ENCODE peak calls at places on chromosomes 6 and 20, in four cellular contexts. V is AG10803, H is lower lobe of right lung, O is GM10248. U is an unnamed sample.

GRCh38 chr6:125584468-125584939 is 164.9 kb upstream of the HEY2 start:
- DNase-seq in V (no peak), H (no peak), O (no peak), U (no peak)

GRCh38 chr6:39464067-39464466 is 141.6 kb upstream of the KCNK16 start:
- DNase-seq in V (peak), H (no peak), O (no peak), U (no peak)

GRCh38 chr20:25251558-25251957 is 3.7 kb downstream of the PYGB start:
- DNase-seq in V (no peak), H (no peak), O (no peak), U (no peak)

GRCh38 chr20:64041040-64041780 is 5.2 kb downstream of the C20orf204 start:
- DNase-seq in V (peak), H (no peak), O (no peak), U (no peak)

GRCh38 chr6:130513770-130514169 is 148.0 kb downstream of the TMEM200A start:
- DNase-seq in V (peak), H (no peak), O (no peak), U (peak)

GRCh38 chr20:56731496-56731895 is 102.4 kb downstream of the TFAP2C start:
- DNase-seq in V (no peak), H (no peak), O (no peak), U (no peak)

GRCh38 chr20:33465536-33466302 is 22.2 kb upstream of the SNTA1 start:
- DNase-seq in V (no peak), H (no peak), O (no peak), U (no peak)

GRCh38 chr6:24827162-24827561 is 28.4 kb upstream of the ARMH2 start:
- DNase-seq in V (no peak), H (no peak), O (no peak), U (no peak)

GRCh38 chr6:135087803-135088202 is 33.2 kb upstream of the HBS1L start:
- DNase-seq in V (no peak), H (no peak), O (no peak), U (no peak)

GRCh38 chr6:15039136-15039535 is 206.7 kb upstream of the JARID2 start:
- DNase-seq in V (no peak), H (no peak), O (no peak), U (no peak)

GRCh38 chr6:73003302-73003701 is 222.0 kb downstream of the KHDC1L start:
- DNase-seq in V (no peak), H (no peak), O (no peak), U (no peak)

GRCh38 chr6:118509009-118509617 is 39.0 kb upstream of the PLN start:
- DNase-seq in V (peak), H (no peak), O (no peak), U (peak)

GRCh38 chr20:58833921-58834320 is 16.8 kb downstream of the GNAS-AS1 start:
- DNase-seq in V (no peak), H (no peak), O (no peak), U (no peak)

GRCh38 chr6:148064406-148065134 is 278.1 kb upstream of the SASH1 start:
- DNase-seq in V (peak), H (no peak), O (no peak), U (no peak)

GRCh38 chr6:23246901-23247300 is 677.5 kb downstream of the HDGFL1 start:
- DNase-seq in V (no peak), H (no peak), O (no peak), U (no peak)

GRCh38 chr6:3031857-3032256 is 32.2 kb downstream of the NQO2 start:
- DNase-seq in V (no peak), H (no peak), O (no peak), U (no peak)

GRCh38 chr6:33705268-33705885 is 6.1 kb downstream of the UQCC2 start:
- DNase-seq in V (peak), H (peak), O (no peak), U (no peak)

GRCh38 chr20:53623454-53624206 is 30.0 kb upstream of the ZNF217 start:
- DNase-seq in V (peak), H (no peak), O (no peak), U (no peak)

GRCh38 chr20:46915580-46916243 is 21.1 kb downstream of the EYA2 start:
- DNase-seq in V (no peak), H (no peak), O (no peak), U (no peak)

GRCh38 chr6:168440520-168441433 is at the start of gene SMOC2:
- DNase-seq in V (no peak), H (no peak), O (no peak), U (no peak)

GRCh38 chr20:25553819-25554296 is 31.5 kb downstream of the NINL start:
- DNase-seq in V (peak), H (no peak), O (no peak), U (no peak)

GRCh38 chr6:148997863-148998262 is 251.0 kb downstream of the UST start:
- DNase-seq in V (peak), H (no peak), O (no peak), U (no peak)

GRCh38 chr6:53269827-53270226 is 78.9 kb downstream of the ELOVL5 start:
- DNase-seq in V (no peak), H (no peak), O (no peak), U (no peak)

GRCh38 chr6:69915346-69915745 is 49.0 kb downstream of the COL19A1 start:
- DNase-seq in V (no peak), H (no peak), O (no peak), U (no peak)

GRCh38 chr20:24100370-24101011 is 111.9 kb upstream of the GGTLC1 start:
- DNase-seq in V (peak), H (peak), O (no peak), U (peak)

GRCh38 chr20:24106155-24106800 is 117.7 kb upstream of the GGTLC1 start:
- DNase-seq in V (no peak), H (no peak), O (no peak), U (no peak)

GRCh38 chr20:24098886-24099285 is 110.3 kb upstream of the GGTLC1 start:
- DNase-seq in V (peak), H (no peak), O (no peak), U (no peak)

GRCh38 chr20:24102749-24103148 is 114.2 kb upstream of the GGTLC1 start:
- DNase-seq in V (no peak), H (no peak), O (no peak), U (no peak)

DNA sequence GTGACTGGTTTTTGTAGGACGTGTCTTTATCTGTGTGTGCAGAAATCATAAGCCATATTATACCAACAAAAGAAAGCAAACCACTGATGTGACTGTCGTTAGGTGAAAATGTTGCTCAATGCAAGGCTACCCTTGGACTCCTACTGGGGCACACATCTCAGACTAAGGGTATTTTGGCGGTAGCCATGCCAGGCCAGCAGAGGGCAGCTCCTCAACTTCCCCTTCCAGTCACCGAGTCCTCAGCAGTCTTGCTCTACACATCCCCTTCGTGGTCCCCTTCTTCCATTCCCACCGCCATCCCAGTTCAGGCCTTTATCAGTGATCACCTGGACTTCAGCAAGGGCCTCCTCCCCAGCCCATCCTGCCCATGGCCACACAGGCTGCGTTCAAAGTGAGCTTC is 113.7 kb upstream of the GGTLC1 start:
- DNase-seq in V (no peak), H (no peak), O (no peak), U (no peak)
- TF ChIP-seq CTCF in V (peak), H (peak), O (peak), U (no peak)

DNA sequence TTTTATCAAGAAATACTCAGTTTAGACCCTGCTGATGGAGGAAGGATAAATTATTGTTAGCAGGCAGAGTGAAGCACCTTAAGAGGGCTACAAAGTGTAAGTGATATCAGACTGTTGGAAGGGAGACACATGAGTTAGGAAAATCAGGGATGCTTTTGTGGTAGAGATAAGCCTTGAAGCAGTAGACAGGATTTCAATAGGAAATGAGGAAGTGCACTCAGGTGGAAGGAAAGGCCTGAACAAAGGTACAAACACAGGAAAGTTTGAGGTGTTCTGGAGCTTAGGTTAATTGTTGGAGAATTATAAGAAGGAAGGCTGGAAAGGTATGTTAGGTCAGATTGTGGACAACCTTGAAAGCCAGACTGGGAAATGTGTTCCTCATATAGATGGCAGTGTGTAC is 7.6 kb downstream of the CYB5R4 start:
- DNase-seq in V (no peak), H (no peak), O (no peak), U (no peak)
- TF ChIP-seq CTCF in V (no peak), H (no peak), O (no peak), U (no peak)

DNA sequence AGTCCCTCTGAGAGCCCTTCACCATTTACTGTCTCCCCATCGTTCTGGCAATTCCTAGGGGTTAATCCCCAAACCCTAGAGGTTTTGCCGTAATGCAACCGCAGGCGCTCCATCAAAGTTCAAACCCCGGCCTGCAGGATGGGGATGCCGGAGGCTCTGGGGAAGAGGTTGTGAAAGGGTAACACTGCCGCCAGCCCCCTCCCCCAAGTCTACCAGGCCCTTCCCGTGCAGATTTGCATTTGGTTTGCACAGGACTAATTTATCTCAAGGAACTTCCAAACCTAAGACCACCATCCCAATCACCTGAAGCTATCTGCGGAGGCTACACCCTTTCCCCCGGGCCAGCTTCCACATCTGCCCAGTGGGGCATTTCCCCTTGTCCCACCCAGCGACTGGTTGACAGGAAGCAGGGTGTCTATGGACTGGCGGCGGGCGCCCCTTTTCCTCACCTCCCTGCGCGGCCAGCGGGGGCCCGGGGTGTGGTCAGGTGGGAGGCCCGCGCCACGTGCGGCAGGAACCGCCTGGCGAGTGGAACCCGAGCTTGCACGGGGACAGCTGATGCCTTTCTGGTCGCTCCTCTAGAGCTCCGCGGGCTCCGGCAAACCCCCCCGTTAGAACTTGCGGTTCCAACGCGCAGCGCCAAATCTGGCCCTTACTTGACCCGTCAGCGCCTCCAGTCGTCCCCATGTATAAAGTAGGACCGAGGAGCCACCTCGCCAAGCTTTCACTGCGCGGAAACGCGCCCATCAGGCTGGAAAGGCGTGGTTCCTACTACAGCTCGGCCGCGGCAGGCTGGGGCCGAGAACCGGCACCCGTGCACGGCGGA is 9.4 kb upstream of the SLC4A11 start:
- DNase-seq in V (peak), H (no peak), O (no peak), U (peak)
- TF ChIP-seq CTCF in V (no peak), H (no peak), O (peak), U (no peak)

GRCh38 chr6:28399370-28400121 is at the start of gene ZSCAN12:
- DNase-seq in V (peak), H (peak), O (peak), U (peak)
- TF ChIP-seq CTCF in V (peak), H (peak), O (peak), U (peak)

GRCh38 chr20:45306431-45306982 is at the start of gene RBPJL:
- DNase-seq in V (no peak), H (no peak), O (peak), U (peak)
- TF ChIP-seq CTCF in V (peak), H (peak), O (peak), U (peak)

DNA sequence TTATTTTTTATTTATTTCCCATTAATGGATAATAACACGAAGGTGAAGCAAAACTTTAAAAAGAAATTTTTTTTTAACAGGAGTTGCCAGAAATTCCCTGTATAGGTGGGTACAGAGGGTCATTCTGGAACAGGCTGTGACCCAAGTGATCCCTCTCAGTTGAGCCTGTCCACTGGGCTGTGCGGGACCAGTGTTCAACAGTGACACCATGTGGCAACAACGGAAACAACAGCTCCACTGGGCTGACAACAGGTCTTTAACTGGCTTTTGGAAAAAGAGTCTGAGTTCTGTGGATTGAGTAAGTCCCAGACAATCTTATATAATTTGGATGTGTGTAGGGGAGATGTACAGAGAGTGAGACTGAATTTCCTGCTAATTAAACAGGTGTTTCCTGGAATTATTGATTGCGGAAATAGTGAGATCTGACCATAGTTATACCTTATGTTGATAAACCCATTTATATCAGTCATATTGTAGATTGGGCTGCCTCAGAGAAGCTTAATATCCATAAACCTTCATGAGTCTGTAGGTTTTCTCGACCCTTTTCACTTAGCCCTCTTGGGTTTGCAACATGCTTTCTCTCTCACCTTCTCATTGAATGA is 17.6 kb downstream of the KIAA1755 start:
- DNase-seq in V (no peak), H (no peak), O (no peak), U (no peak)
- TF ChIP-seq CTCF in V (peak), H (peak), O (peak), U (no peak)

GRCh38 chr6:54697423-54697822 is 149.1 kb upstream of the FAM83B start:
- DNase-seq in V (peak), H (no peak), O (no peak), U (no peak)
- TF ChIP-seq CTCF in V (peak), H (no peak), O (peak), U (no peak)